ENCODE peak calls at places on chromosomes 13 and 19, in five cellular contexts. N is ELF-1, K is lower lobe of right lung, C is left lung, R is NCI-H1417. S is an unnamed sample.

GRCh38 chr13:43905435-43906031 is 25.8 kb downstream of the LACC1 start:
- DNase-seq in N (no peak), K (no peak), C (no peak), R (peak; percentile 25), S (no peak)

GRCh38 chr19:18651300-18651699 is 14.5 kb downstream of the KLHL26 start:
- DNase-seq in N (no peak), K (no peak), C (no peak), R (no peak), S (no peak)

GRCh38 chr19:290539-291521 is at the start of gene PLPP2:
- DNase-seq in N (peak; percentile 81), K (peak; percentile 80), C (peak; percentile 81), R (peak; percentile 98), S (no peak)

GRCh38 chr13:40187836-40188591 is 478.4 kb downstream of the FOXO1 start:
- DNase-seq in N (peak; percentile 46), K (no peak), C (peak; percentile 54), R (no peak), S (peak; percentile 45)

GRCh38 chr19:15101479-15102082 is 5.6 kb upstream of the SYDE1 start:
- DNase-seq in N (peak; percentile 66), K (no peak), C (no peak), R (no peak), S (peak; percentile 36)

GRCh38 chr19:19538767-19539166 is 702 bp downstream of the CILP2 start:
- DNase-seq in N (peak; percentile 59), K (no peak), C (no peak), R (no peak), S (no peak)

GRCh38 chr19:41927810-41928192 is 448 bp downstream of the ERFL start:
- DNase-seq in N (no peak), K (no peak), C (no peak), R (no peak), S (no peak)

GRCh38 chr19:4923379-4923747 is 14.1 kb downstream of the UHRF1 start:
- DNase-seq in N (no peak), K (no peak), C (no peak), R (no peak), S (no peak)

GRCh38 chr13:50589651-50590054 is 253.8 kb downstream of the DLEU7 start:
- DNase-seq in N (no peak), K (no peak), C (no peak), R (no peak), S (no peak)

GRCh38 chr13:27043013-27043412 is 128.6 kb downstream of the USP12 start:
- DNase-seq in N (peak; percentile 51), K (no peak), C (no peak), R (no peak), S (no peak)

GRCh38 chr13:95920485-95920884 is 132.7 kb downstream of the UGGT2 start:
- DNase-seq in N (no peak), K (no peak), C (no peak), R (no peak), S (no peak)

GRCh38 chr13:51806571-51806970 is 2.6 kb upstream of the DHRS12 start:
- DNase-seq in N (no peak), K (no peak), C (no peak), R (peak; percentile 16), S (no peak)

GRCh38 chr13:98540476-98540875 is 36.4 kb downstream of the STK24 start:
- DNase-seq in N (no peak), K (no peak), C (no peak), R (no peak), S (no peak)

GRCh38 chr19:30711296-30711695 is 339.1 kb downstream of the ZNF536 start:
- DNase-seq in N (no peak), K (no peak), C (no peak), R (no peak), S (no peak)

GRCh38 chr13:36979361-36980040 is 19.6 kb downstream of the ALG5 start:
- DNase-seq in N (no peak), K (no peak), C (no peak), R (no peak), S (no peak)